ENCODE peak calls at places on chromosomes 11 and 22, in four cellular contexts. One of them, this sample, is unnamed.

GRCh38 chr11:66727282-66727882 is 1.6 kb downstream of the SPTBN2 start:
- DNase-seq in NCI-H2029: no peak
- DNase-seq in NCI-H82: peak; percentile 45
- DNase-seq in stomach: peak; percentile 34
- DNase-seq in this sample: peak; percentile 30

GRCh38 chr11:33657757-33658156 is 42.9 kb downstream of the C11orf91 start:
- DNase-seq in NCI-H2029: no peak
- DNase-seq in NCI-H82: no peak
- DNase-seq in stomach: no peak
- DNase-seq in this sample: no peak

GRCh38 chr11:15563054-15563453 is 448.3 kb downstream of the INSC start:
- DNase-seq in NCI-H2029: peak; percentile 56
- DNase-seq in NCI-H82: no peak
- DNase-seq in stomach: no peak
- DNase-seq in this sample: no peak

GRCh38 chr11:7667460-7667859 is 5.8 kb downstream of the CYB5R2 start:
- DNase-seq in NCI-H2029: no peak
- DNase-seq in NCI-H82: peak; percentile 46
- DNase-seq in stomach: no peak
- DNase-seq in this sample: no peak

GRCh38 chr22:24007253-24008021 is 2.2 kb upstream of the GSTT4 start:
- DNase-seq in NCI-H2029: no peak
- DNase-seq in NCI-H82: no peak
- DNase-seq in stomach: no peak
- DNase-seq in this sample: no peak

GRCh38 chr11:75814369-75814685 is 683 bp upstream of the UVRAG start:
- DNase-seq in NCI-H2029: peak; percentile 81
- DNase-seq in NCI-H82: no peak
- DNase-seq in stomach: no peak
- DNase-seq in this sample: no peak

GRCh38 chr11:77143405-77144020 is 15.5 kb downstream of the MYO7A start:
- DNase-seq in NCI-H2029: no peak
- DNase-seq in NCI-H82: no peak
- DNase-seq in stomach: no peak
- DNase-seq in this sample: no peak

GRCh38 chr11:67045314-67045713 is 11.3 kb upstream of the RHOD start:
- DNase-seq in NCI-H2029: no peak
- DNase-seq in NCI-H82: no peak
- DNase-seq in stomach: no peak
- DNase-seq in this sample: no peak

GRCh38 chr11:134530826-134531225 is 118.8 kb upstream of the B3GAT1 start:
- DNase-seq in NCI-H2029: no peak
- DNase-seq in NCI-H82: peak; percentile 15
- DNase-seq in stomach: no peak
- DNase-seq in this sample: no peak

GRCh38 chr11:130499828-130500227 is 51.4 kb downstream of the ADAMTS15 start:
- DNase-seq in NCI-H2029: no peak
- DNase-seq in NCI-H82: no peak
- DNase-seq in stomach: no peak
- DNase-seq in this sample: no peak

GRCh38 chr11:12066056-12066798 is 44.2 kb upstream of the MICAL2 start:
- DNase-seq in NCI-H2029: no peak
- DNase-seq in NCI-H82: no peak
- DNase-seq in stomach: no peak
- DNase-seq in this sample: peak; percentile 42

GRCh38 chr22:23264610-23265388 is 84.5 kb downstream of the BCR start:
- DNase-seq in NCI-H2029: no peak
- DNase-seq in NCI-H82: no peak
- DNase-seq in stomach: peak; percentile 85
- DNase-seq in this sample: no peak

GRCh38 chr11:122173074-122173450 is 57.0 kb upstream of the BLID start:
- DNase-seq in NCI-H2029: no peak
- DNase-seq in NCI-H82: no peak
- DNase-seq in stomach: no peak
- DNase-seq in this sample: no peak

GRCh38 chr11:66004186-66004585 is 1.9 kb downstream of the BANF1 start:
- DNase-seq in NCI-H2029: no peak
- DNase-seq in NCI-H82: no peak
- DNase-seq in stomach: no peak
- DNase-seq in this sample: no peak

GRCh38 chr11:126404367-126404766 is 48.9 kb downstream of the ST3GAL4 start:
- DNase-seq in NCI-H2029: no peak
- DNase-seq in NCI-H82: peak; percentile 90
- DNase-seq in stomach: no peak
- DNase-seq in this sample: no peak

GRCh38 chr22:45531944-45532631 is 29.4 kb downstream of the FBLN1 start:
- DNase-seq in NCI-H2029: no peak
- DNase-seq in NCI-H82: peak; percentile 32
- DNase-seq in stomach: no peak
- DNase-seq in this sample: no peak

GRCh38 chr11:69489031-69489745 is 7.7 kb downstream of the LINC01488 start:
- DNase-seq in NCI-H2029: no peak
- DNase-seq in NCI-H82: no peak
- DNase-seq in stomach: no peak
- DNase-seq in this sample: no peak

GRCh38 chr11:17014774-17015638 is 792 bp upstream of the PLEKHA7 start:
- DNase-seq in NCI-H2029: no peak
- DNase-seq in NCI-H82: peak; percentile 62
- DNase-seq in stomach: peak; percentile 66
- DNase-seq in this sample: peak; percentile 45

GRCh38 chr11:8309862-8310261 is 46.2 kb upstream of the LMO1 start:
- DNase-seq in NCI-H2029: no peak
- DNase-seq in NCI-H82: peak; percentile 83
- DNase-seq in stomach: no peak
- DNase-seq in this sample: peak; percentile 23

GRCh38 chr11:65378208-65378927 is 4.1 kb downstream of the SLC25A45 start:
- DNase-seq in NCI-H2029: no peak
- DNase-seq in NCI-H82: no peak
- DNase-seq in stomach: no peak
- DNase-seq in this sample: no peak

GRCh38 chr22:27213766-27214581 is 556.6 kb downstream of the MIAT start:
- DNase-seq in NCI-H2029: no peak
- DNase-seq in NCI-H82: no peak
- DNase-seq in stomach: no peak
- DNase-seq in this sample: peak; percentile 34

GRCh38 chr11:126710804-126711399 is 289.7 kb downstream of the KIRREL3 start:
- DNase-seq in NCI-H2029: no peak
- DNase-seq in NCI-H82: no peak
- DNase-seq in stomach: no peak
- DNase-seq in this sample: no peak

This sample was measured in body of pancreas.